ENCODE peak calls at places on chromosome 12, in eight cellular contexts. Q is epithelial cell of prostate; F is stimulated activated CD4-positive, alpha-beta T cell treated with anti-CD3 and anti-CD28 coated beads, Interleukin-15, amount 100 ng/mL, for 24 hours; X is AG04450; Y is neural crest cell; I is myocyte; D is Panc1; K is foreskin fibroblast. L is an unnamed sample.

GRCh38 chr12:119659289-119659897 is 8.5 kb upstream of the PRKAB1 start:
- DNase-seq in D (no peak), Y (peak), X (no peak), I (peak), F (peak), K (no peak), Q (no peak), L (peak)

GRCh38 chr12:76784600-76785051 is 20.7 kb downstream of the ZDHHC17 start:
- DNase-seq in I (peak), K (peak), Y (no peak), D (no peak), F (no peak), X (peak), Q (no peak), L (no peak)

GRCh38 chr12:132986885-132987225 is 688 bp downstream of the ZNF26 start:
- DNase-seq in F (no peak), D (no peak), Q (no peak), K (peak), Y (no peak), X (no peak), I (peak), L (no peak)

GRCh38 chr12:49232940-49233841 is 31.7 kb upstream of the TUBA1C start:
- DNase-seq in X (no peak), Y (peak), Q (no peak), I (peak), K (no peak), F (no peak), D (no peak), L (peak)

GRCh38 chr12:114932806-114933205 is 248.8 kb upstream of the TBX3 start:
- DNase-seq in D (no peak), Q (no peak), I (no peak), F (no peak), K (no peak), Y (no peak), X (no peak), L (no peak)

GRCh38 chr12:130480231-130480630 is 142.5 kb downstream of the PIWIL1 start:
- DNase-seq in K (no peak), I (no peak), X (no peak), Q (no peak), D (no peak), F (no peak), Y (no peak), L (no peak)

GRCh38 chr12:126704609-126705008 is 1562.4 kb upstream of the TMEM132C start:
- DNase-seq in F (no peak), Q (no peak), Y (no peak), K (no peak), D (no peak), I (no peak), X (no peak), L (no peak)

GRCh38 chr12:65372574-65372973 is 94.1 kb downstream of the MSRB3 start:
- DNase-seq in X (peak), D (no peak), K (peak), F (no peak), Y (no peak), Q (no peak), I (no peak), L (no peak)

GRCh38 chr12:132433641-132434395 is 56.1 kb upstream of the FBRSL1 start:
- DNase-seq in K (no peak), F (no peak), Q (no peak), X (no peak), D (no peak), I (peak), Y (no peak), L (no peak)

GRCh38 chr12:111825509-111825908 is 16.5 kb upstream of the MAPKAPK5 start:
- DNase-seq in X (no peak), Q (no peak), K (no peak), F (no peak), Y (no peak), I (no peak), D (no peak), L (no peak)

GRCh38 chr12:103431950-103432349 is 63.8 kb downstream of the C12orf42 start:
- DNase-seq in Q (no peak), F (no peak), D (no peak), X (no peak), K (no peak), I (no peak), Y (no peak), L (no peak)

GRCh38 chr12:129304532-129304931 is 451.3 kb downstream of the GLT1D1 start:
- DNase-seq in X (no peak), I (no peak), Y (no peak), Q (no peak), K (no peak), F (no peak), D (no peak), L (no peak)